ENCODE peak calls at places on chromosomes 2 and 18, in five cellular contexts. I, W, A, U and X are unnamed samples.

GRCh38 chr2:224160917-224161316 is 121.8 kb upstream of the SERPINE2 start:
- DNase-seq in U (no peak), A (no peak), I (no peak), W (no peak), X (no peak)

GRCh38 chr2:33812707-33813106 is 213.6 kb upstream of the FAM98A start:
- DNase-seq in A (no peak), I (no peak), U (no peak), W (no peak), X (no peak)

GRCh38 chr2:25825238-25825637 is 53.0 kb downstream of the ASXL2 start:
- DNase-seq in W (no peak), U (no peak), I (no peak), A (no peak), X (no peak)

GRCh38 chr18:71809711-71810110 is 734.4 kb downstream of the CBLN2 start:
- DNase-seq in U (no peak), W (no peak), I (no peak), A (no peak), X (no peak)

GRCh38 chr18:8167036-8167435 is 442.2 kb upstream of the RAB12 start:
- DNase-seq in W (no peak), I (no peak), A (no peak), U (no peak), X (no peak)

GRCh38 chr2:18912225-18912888 is 323.0 kb upstream of the NT5C1B start:
- DNase-seq in I (no peak), W (no peak), A (no peak), U (no peak), X (no peak)

GRCh38 chr18:40582105-40582504 is 1372.9 kb upstream of the PIK3C3 start:
- DNase-seq in W (no peak), I (no peak), U (no peak), A (no peak), X (no peak)

GRCh38 chr18:75230210-75231052 is 19.8 kb downstream of the TSHZ1 start:
- DNase-seq in A (no peak), W (no peak), U (no peak), I (no peak), X (no peak)

GRCh38 chr2:70241338-70241737 is 7.1 kb downstream of the TIA1 start:
- DNase-seq in A (no peak), U (no peak), W (no peak), I (no peak), X (no peak)

GRCh38 chr2:134669731-134670669 is 48.8 kb downstream of the TMEM163 start:
- DNase-seq in I (peak; percentile 55), W (no peak), U (no peak), A (no peak), X (no peak)

GRCh38 chr18:79948719-79949411 is 2.6 kb downstream of the SLC66A2 start:
- DNase-seq in W (no peak), U (no peak), A (no peak), I (no peak), X (no peak)

GRCh38 chr2:157420771-157421323 is 23.0 kb downstream of the CYTIP start:
- DNase-seq in A (no peak), I (no peak), W (no peak), U (no peak), X (no peak)

GRCh38 chr2:10919776-10920606 is 8.3 kb downstream of the KCNF1 start:
- DNase-seq in I (no peak), U (no peak), W (no peak), A (no peak), X (no peak)

GRCh38 chr2:185921048-185921756 is 182.6 kb downstream of the FSIP2 start:
- DNase-seq in W (no peak), I (no peak), A (no peak), U (no peak), X (no peak)

GRCh38 chr2:168536925-168537466 is 80.9 kb downstream of the CERS6 start:
- DNase-seq in U (no peak), W (no peak), A (no peak), I (no peak), X (no peak)

GRCh38 chr2:166257859-166258258 is 117.9 kb downstream of the SCN9A start:
- DNase-seq in U (no peak), W (no peak), I (no peak), A (no peak), X (no peak)

GRCh38 chr18:49784427-49785185 is 28.7 kb downstream of the ACAA2 start:
- DNase-seq in W (no peak), A (no peak), I (no peak), U (no peak), X (no peak)

GRCh38 chr2:43943323-43943722 is 52.5 kb downstream of the LRPPRC start:
- DNase-seq in U (no peak), W (no peak), I (no peak), A (no peak), X (no peak)

GRCh38 chr2:197674546-197674945 is 841 bp downstream of the RFTN2 start:
- DNase-seq in U (no peak), I (no peak), A (no peak), W (peak; percentile 72), X (no peak)

GRCh38 chr2:67309281-67309680 is 87.9 kb upstream of the ETAA1 start:
- DNase-seq in W (no peak), A (no peak), I (no peak), U (no peak), X (no peak)

GRCh38 chr18:43034683-43035500 is 80.6 kb downstream of the RIT2 start:
- DNase-seq in U (no peak), I (no peak), W (no peak), A (no peak), X (no peak)

GRCh38 chr18:23784811-23785245 is 95.6 kb downstream of the LAMA3 start:
- DNase-seq in W (no peak), U (no peak), A (no peak), I (no peak), X (no peak)

GRCh38 chr2:84257871-84258270 is 201.2 kb downstream of the SUCLG1 start:
- DNase-seq in A (no peak), U (no peak), I (no peak), W (peak; percentile 70), X (no peak)

GRCh38 chr2:60745761-60746160 is 10.3 kb upstream of the PAPOLG start:
- DNase-seq in W (no peak), U (no peak), A (no peak), I (no peak), X (no peak)

GRCh38 chr2:168583710-168584521 is 127.8 kb downstream of the CERS6 start:
- DNase-seq in U (no peak), I (no peak), W (no peak), A (no peak), X (no peak)

GRCh38 chr2:207765960-207766582 is 3.6 kb downstream of the FZD5 start:
- DNase-seq in W (no peak), A (no peak), U (no peak), I (no peak), X (peak; percentile 34)

GRCh38 chr2:222950886-222951285 is 90.0 kb downstream of the ACSL3 start:
- DNase-seq in W (no peak), A (no peak), U (no peak), I (no peak), X (no peak)

GRCh38 chr2:54675281-54675680 is 48.2 kb upstream of the EML6 start:
- DNase-seq in I (no peak), W (no peak), A (no peak), U (no peak), X (no peak)

GRCh38 chr2:23803965-23804542 is 122.9 kb downstream of the ATAD2B start:
- DNase-seq in A (no peak), W (no peak), U (no peak), I (no peak), X (no peak)

GRCh38 chr2:33522571-33522970 is 46.1 kb downstream of the RASGRP3 start:
- DNase-seq in W (no peak), I (no peak), U (no peak), A (no peak), X (no peak)

GRCh38 chr2:120754067-120754960 is 18.6 kb downstream of the GLI2 start:
- DNase-seq in W (no peak), I (no peak), A (no peak), U (no peak), X (no peak)

GRCh38 chr2:203949228-203949627 is 12.7 kb downstream of the ICOS start:
- DNase-seq in A (no peak), W (no peak), I (no peak), U (no peak), X (no peak)

GRCh38 chr2:160910681-160911080 is 249.5 kb upstream of the TANK start:
- DNase-seq in A (no peak), U (no peak), W (no peak), I (no peak), X (no peak)

GRCh38 chr18:8657873-8658521 is 47.4 kb upstream of the MTCL1 start:
- DNase-seq in I (no peak), W (no peak), A (peak; percentile 17), U (no peak), X (no peak)

GRCh38 chr18:60247103-60247502 is 125.5 kb downstream of the MC4R start:
- DNase-seq in I (no peak), A (no peak), U (no peak), W (no peak), X (no peak)

GRCh38 chr2:181065458-181065857 is 85.1 kb downstream of the UBE2E3 start:
- DNase-seq in U (no peak), A (no peak), I (no peak), W (no peak), X (no peak)